ENCODE peak calls at places on chromosomes 16 and 17, in eight cellular contexts. One of them, this sample, is unnamed.

GRCh38 chr16:71637398-71637797 is 11.4 kb downstream of the MARVELD3 start:
- DNase-seq in RWPE1: no peak
- DNase-seq in A549: no peak
- DNase-seq in AG04450: peak; percentile 63
- DNase-seq in psoas muscle: no peak
- DNase-seq in stimulated activated CD4-positive, alpha-beta T cell treated with anti-CD3 and anti-CD28 coated beads, Interleukin-12 subunit alpha, Interleukin-12 subunit beta, amount 100 ng/mL, for 48 hours: no peak
- DNase-seq in fibroblast of lung: peak; percentile 87
- DNase-seq in iris pigment epithelial cell: peak; percentile 95
- DNase-seq in this sample: no peak

GRCh38 chr17:7792611-7793010 is 41.4 kb upstream of the KDM6B start:
- DNase-seq in AG04450: no peak
- DNase-seq in iris pigment epithelial cell: no peak
- DNase-seq in RWPE1: no peak
- DNase-seq in fibroblast of lung: no peak
- DNase-seq in stimulated activated CD4-positive, alpha-beta T cell treated with anti-CD3 and anti-CD28 coated beads, Interleukin-12 subunit alpha, Interleukin-12 subunit beta, amount 100 ng/mL, for 48 hours: no peak
- DNase-seq in A549: no peak
- DNase-seq in psoas muscle: no peak
- DNase-seq in this sample: no peak

GRCh38 chr17:75691371-75692290 is 24.5 kb downstream of the SAP30BP start:
- DNase-seq in psoas muscle: no peak
- DNase-seq in A549: no peak
- DNase-seq in RWPE1: no peak
- DNase-seq in stimulated activated CD4-positive, alpha-beta T cell treated with anti-CD3 and anti-CD28 coated beads, Interleukin-12 subunit alpha, Interleukin-12 subunit beta, amount 100 ng/mL, for 48 hours: no peak
- DNase-seq in fibroblast of lung: peak; percentile 94
- DNase-seq in AG04450: no peak
- DNase-seq in iris pigment epithelial cell: peak; percentile 72
- DNase-seq in this sample: peak; percentile 41

GRCh38 chr17:58747674-58748073 is 8.0 kb upstream of the PPM1E start:
- DNase-seq in stimulated activated CD4-positive, alpha-beta T cell treated with anti-CD3 and anti-CD28 coated beads, Interleukin-12 subunit alpha, Interleukin-12 subunit beta, amount 100 ng/mL, for 48 hours: no peak
- DNase-seq in AG04450: no peak
- DNase-seq in iris pigment epithelial cell: no peak
- DNase-seq in fibroblast of lung: no peak
- DNase-seq in RWPE1: no peak
- DNase-seq in A549: no peak
- DNase-seq in psoas muscle: no peak
- DNase-seq in this sample: no peak

GRCh38 chr17:17320911-17321220 is 17.7 kb downstream of the NT5M start:
- DNase-seq in psoas muscle: no peak
- DNase-seq in AG04450: no peak
- DNase-seq in stimulated activated CD4-positive, alpha-beta T cell treated with anti-CD3 and anti-CD28 coated beads, Interleukin-12 subunit alpha, Interleukin-12 subunit beta, amount 100 ng/mL, for 48 hours: no peak
- DNase-seq in fibroblast of lung: no peak
- DNase-seq in A549: no peak
- DNase-seq in iris pigment epithelial cell: no peak
- DNase-seq in RWPE1: no peak
- DNase-seq in this sample: no peak

GRCh38 chr17:82871056-82871775 is 31.4 kb upstream of the ZNF750 start:
- DNase-seq in RWPE1: no peak
- DNase-seq in A549: no peak
- DNase-seq in stimulated activated CD4-positive, alpha-beta T cell treated with anti-CD3 and anti-CD28 coated beads, Interleukin-12 subunit alpha, Interleukin-12 subunit beta, amount 100 ng/mL, for 48 hours: no peak
- DNase-seq in iris pigment epithelial cell: no peak
- DNase-seq in fibroblast of lung: no peak
- DNase-seq in AG04450: no peak
- DNase-seq in psoas muscle: no peak
- DNase-seq in this sample: no peak

GRCh38 chr17:33927732-33928133 is 327.4 kb upstream of the CCL2 start:
- DNase-seq in fibroblast of lung: peak; percentile 37
- DNase-seq in AG04450: no peak
- DNase-seq in RWPE1: peak; percentile 60
- DNase-seq in psoas muscle: no peak
- DNase-seq in stimulated activated CD4-positive, alpha-beta T cell treated with anti-CD3 and anti-CD28 coated beads, Interleukin-12 subunit alpha, Interleukin-12 subunit beta, amount 100 ng/mL, for 48 hours: no peak
- DNase-seq in A549: peak; percentile 10
- DNase-seq in iris pigment epithelial cell: peak; percentile 7
- DNase-seq in this sample: no peak

GRCh38 chr17:42979511-42980273 is at the start of gene PTGES3L:
- DNase-seq in A549: peak; percentile 57
- DNase-seq in AG04450: no peak
- DNase-seq in psoas muscle: peak; percentile 76
- DNase-seq in stimulated activated CD4-positive, alpha-beta T cell treated with anti-CD3 and anti-CD28 coated beads, Interleukin-12 subunit alpha, Interleukin-12 subunit beta, amount 100 ng/mL, for 48 hours: no peak
- DNase-seq in RWPE1: no peak
- DNase-seq in iris pigment epithelial cell: peak; percentile 23
- DNase-seq in fibroblast of lung: peak; percentile 63
- DNase-seq in this sample: no peak

GRCh38 chr17:79803421-79803996 is 6.6 kb upstream of the CBX8 start:
- DNase-seq in RWPE1: no peak
- DNase-seq in A549: no peak
- DNase-seq in iris pigment epithelial cell: no peak
- DNase-seq in stimulated activated CD4-positive, alpha-beta T cell treated with anti-CD3 and anti-CD28 coated beads, Interleukin-12 subunit alpha, Interleukin-12 subunit beta, amount 100 ng/mL, for 48 hours: no peak
- DNase-seq in AG04450: no peak
- DNase-seq in fibroblast of lung: no peak
- DNase-seq in psoas muscle: no peak
- DNase-seq in this sample: no peak

GRCh38 chr17:50634915-50635719 is 436 bp downstream of the ABCC3 start:
- DNase-seq in RWPE1: no peak
- DNase-seq in AG04450: no peak
- DNase-seq in A549: no peak
- DNase-seq in fibroblast of lung: no peak
- DNase-seq in stimulated activated CD4-positive, alpha-beta T cell treated with anti-CD3 and anti-CD28 coated beads, Interleukin-12 subunit alpha, Interleukin-12 subunit beta, amount 100 ng/mL, for 48 hours: no peak
- DNase-seq in psoas muscle: no peak
- DNase-seq in iris pigment epithelial cell: no peak
- DNase-seq in this sample: no peak